ENCODE peak calls at places on chromosomes 13 and 19, in ten cellular contexts. O is dorsolateral prefrontal cortex, G is cardiac fibroblast, N is AG10803, S is fibroblast of the aortic adventitia, U is tibial artery, V is spleen, M is fibroblast of villous mesenchyme, Y is lower lobe of right lung, J is thoracic aorta. W is an unnamed sample.

GRCh38 chr13:25371608-25372274 is at the start of gene ATP8A2:
- DNase-seq in O (no peak), G (no peak), N (no peak), S (no peak), U (no peak), V (no peak), M (no peak), Y (no peak), J (no peak), W (peak; percentile 23)

GRCh38 chr19:11165486-11166030 is 10.0 kb upstream of the SPC24 start:
- DNase-seq in O (no peak), G (peak; percentile 49), N (peak; percentile 53), S (peak; percentile 55), U (no peak), V (no peak), M (no peak), Y (no peak), J (no peak), W (no peak)

GRCh38 chr19:19711306-19711933 is 21.5 kb downstream of the ZNF14 start:
- DNase-seq in O (no peak), G (no peak), N (no peak), S (no peak), U (no peak), V (no peak), M (no peak), Y (no peak), J (no peak), W (no peak)

GRCh38 chr19:58346961-58347929 is 6.0 kb downstream of the A1BG start:
- DNase-seq in O (peak; percentile 75), G (peak; percentile 73), N (peak; percentile 70), S (peak; percentile 54), U (peak; percentile 79), V (peak; percentile 91), M (peak; percentile 78), Y (peak; percentile 72), J (no peak), W (peak; percentile 96)

GRCh38 chr19:7783991-7784421 is 21.0 kb downstream of the CLEC4M start:
- DNase-seq in O (no peak), G (peak; percentile 42), N (peak; percentile 23), S (peak; percentile 54), U (no peak), V (peak; percentile 62), M (peak; percentile 87), Y (no peak), J (no peak), W (no peak)

GRCh38 chr19:42010245-42011126 is 16.5 kb upstream of the ATP1A3 start:
- DNase-seq in O (no peak), G (peak; percentile 36), N (peak; percentile 79), S (peak; percentile 87), U (no peak), V (no peak), M (peak; percentile 65), Y (no peak), J (no peak), W (no peak)

GRCh38 chr13:39417643-39418042 is 185.3 kb downstream of the LHFPL6 start:
- DNase-seq in O (no peak), G (peak; percentile 67), N (peak; percentile 52), S (peak; percentile 57), U (no peak), V (no peak), M (peak; percentile 37), Y (no peak), J (no peak), W (no peak)

GRCh38 chr19:33719366-33720154 is 77.1 kb upstream of the KCTD15 start:
- DNase-seq in O (no peak), G (no peak), N (no peak), S (no peak), U (no peak), V (peak; percentile 37), M (no peak), Y (no peak), J (no peak), W (no peak)

DNA sequence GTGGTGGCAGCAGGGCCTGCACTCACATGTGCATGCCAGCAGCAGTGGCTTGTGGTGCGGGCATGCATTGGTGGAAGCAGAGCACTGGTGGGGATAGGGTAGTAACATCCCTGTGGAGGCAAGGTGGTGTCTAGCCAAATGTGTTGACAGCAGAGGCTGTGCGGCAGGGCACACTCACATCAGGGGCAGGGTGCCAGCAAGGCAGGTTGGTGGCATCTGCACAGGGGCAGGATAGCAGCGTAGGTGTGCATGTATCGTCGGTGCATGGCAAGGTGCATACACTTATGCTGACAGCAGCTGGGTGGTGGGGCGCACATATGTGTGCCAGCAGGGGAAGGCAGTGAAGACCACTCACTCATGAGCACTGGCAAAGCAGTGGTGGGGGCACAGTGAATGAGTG is 211.5 kb upstream of the CSNK1A1L start:
- DNase-seq in O (no peak), G (no peak), N (no peak), S (no peak), U (no peak), V (no peak), M (no peak), Y (no peak), J (no peak), W (no peak)
- TF ChIP-seq CTCF in O (no peak), G (no peak), N (no peak), S (no peak), U (no peak), V (no peak), M (no peak), Y (no peak), J (no peak), W (no peak)

GRCh38 chr13:112486386-112487126 is 101.4 kb downstream of the TUBGCP3 start:
- DNase-seq in O (no peak), G (no peak), N (peak; percentile 56), S (no peak), U (no peak), V (no peak), M (peak; percentile 3), Y (no peak), J (no peak), W (no peak)

GRCh38 chr13:112481458-112481857 is 105.3 kb downstream of the SPACA7 start:
- DNase-seq in O (no peak), G (no peak), N (peak; percentile 18), S (no peak), U (no peak), V (no peak), M (no peak), Y (no peak), J (no peak), W (no peak)

GRCh38 chr13:112487127-112487517 is 100.8 kb downstream of the TUBGCP3 start:
- DNase-seq in O (no peak), G (no peak), N (no peak), S (no peak), U (no peak), V (no peak), M (no peak), Y (no peak), J (no peak), W (no peak)

GRCh38 chr13:112489199-112489598 is 98.8 kb downstream of the TUBGCP3 start:
- DNase-seq in O (no peak), G (no peak), N (no peak), S (no peak), U (no peak), V (no peak), M (no peak), Y (no peak), J (no peak), W (no peak)

DNA sequence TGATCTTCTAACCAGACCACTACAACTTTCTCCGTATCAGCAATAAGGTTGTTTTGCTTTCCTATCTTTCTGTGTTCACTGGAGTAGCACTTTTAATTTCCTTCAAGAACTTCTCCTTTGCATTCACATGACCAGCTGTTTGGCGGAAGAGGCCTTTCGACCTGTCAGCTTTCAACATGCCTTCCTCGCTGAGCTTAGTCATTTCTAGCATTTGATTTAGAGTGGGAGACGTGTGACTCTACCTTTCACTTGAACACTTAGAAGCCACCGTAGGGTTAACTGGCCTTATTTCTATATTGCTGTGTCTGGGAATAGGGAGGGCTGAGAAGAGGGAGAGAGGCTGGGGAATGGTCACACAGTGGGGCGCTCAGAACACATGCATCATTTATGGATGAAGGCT is 104.7 kb downstream of the TUBGCP3 start:
- DNase-seq in O (no peak), G (no peak), N (no peak), S (no peak), U (no peak), V (no peak), M (no peak), Y (no peak), J (no peak), W (no peak)
- TF ChIP-seq CTCF in O (no peak), G (no peak), N (no peak), S (no peak), U (no peak), V (no peak), M (no peak), Y (no peak), J (no peak), W (no peak)

GRCh38 chr19:46408611-46409039 is 4.7 kb downstream of the CCDC8 start:
- DNase-seq in O (no peak), G (peak; percentile 70), N (peak; percentile 48), S (peak; percentile 63), U (peak; percentile 94), V (no peak), M (peak; percentile 87), Y (peak; percentile 88), J (peak; percentile 75), W (no peak)

GRCh38 chr19:46407891-46408426 is 5.4 kb downstream of the CCDC8 start:
- DNase-seq in O (no peak), G (no peak), N (no peak), S (no peak), U (no peak), V (no peak), M (no peak), Y (peak; percentile 13), J (no peak), W (no peak)

GRCh38 chr19:46404039-46404883 is 9.1 kb downstream of the CCDC8 start:
- DNase-seq in O (no peak), G (peak; percentile 61), N (peak; percentile 48), S (peak; percentile 59), U (peak; percentile 86), V (peak; percentile 61), M (peak; percentile 71), Y (peak; percentile 59), J (no peak), W (no peak)

GRCh38 chr19:46402725-46403124 is 10.6 kb downstream of the CCDC8 start:
- DNase-seq in O (no peak), G (no peak), N (no peak), S (no peak), U (no peak), V (peak; percentile 46), M (no peak), Y (peak; percentile 24), J (no peak), W (no peak)

GRCh38 chr19:46404884-46405658 is 8.3 kb downstream of the CCDC8 start:
- DNase-seq in O (no peak), G (peak; percentile 63), N (no peak), S (peak; percentile 47), U (no peak), V (peak; percentile 45), M (no peak), Y (peak; percentile 43), J (no peak), W (no peak)
- TF ChIP-seq CTCF in O (no peak), G (no peak), N (peak; percentile 23), S (peak; percentile 32), U (no peak), V (no peak), M (peak; percentile 13), Y (peak; percentile 8), J (no peak), W (no peak)

DNA sequence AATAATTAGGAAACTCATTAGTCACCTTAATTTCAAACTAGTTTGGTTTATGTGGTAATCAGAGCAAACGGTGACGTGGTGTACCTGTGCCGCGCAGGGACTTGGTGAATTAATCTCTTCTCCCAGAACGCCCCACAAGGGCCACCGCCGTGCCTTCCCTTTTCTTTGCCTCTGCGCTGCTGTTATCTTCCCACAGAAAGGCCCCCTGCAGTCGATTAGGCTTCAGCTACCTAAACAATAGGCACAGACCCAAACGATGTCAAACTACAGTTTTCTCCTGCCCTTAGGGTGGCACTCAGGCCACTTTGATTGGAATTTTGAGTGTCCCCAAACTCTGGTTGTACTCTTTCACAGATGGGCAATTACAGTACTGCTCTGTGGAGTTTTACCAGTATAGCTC is 115.5 kb downstream of the GGACT start:
- DNase-seq in O (no peak), G (no peak), N (no peak), S (no peak), U (no peak), V (no peak), M (no peak), Y (no peak), J (no peak), W (no peak)
- TF ChIP-seq CTCF in O (no peak), G (no peak), N (no peak), S (no peak), U (no peak), V (no peak), M (no peak), Y (no peak), J (no peak), W (no peak)

W was measured in GM10248.